ENCODE peak calls at places on chromosomes 5 and 9, in six cellular contexts. X, W, K, I, R and P are unnamed samples.

GRCh38 chr9:96121162-96121561 is 180.8 kb downstream of the HSD17B3 start:
- DNase-seq in I (no peak), R (no peak), K (no peak), W (no peak), X (no peak), P (no peak)

GRCh38 chr5:140633081-140633471 is at the start of gene CD14:
- DNase-seq in R (no peak), X (peak; percentile 50), I (peak; percentile 71), W (peak; percentile 81), K (peak; percentile 86), P (peak; percentile 66)

GRCh38 chr5:157308826-157309465 is 43.0 kb downstream of the CYFIP2 start:
- DNase-seq in X (no peak), K (no peak), R (no peak), I (no peak), W (no peak), P (no peak)

GRCh38 chr9:99069532-99069931 is 35.4 kb upstream of the TGFBR1 start:
- DNase-seq in R (no peak), W (no peak), X (no peak), I (no peak), K (no peak), P (no peak)

GRCh38 chr9:89527084-89527483 is 29.2 kb upstream of the SEMA4D start:
- DNase-seq in K (no peak), I (peak; percentile 40), R (no peak), W (peak; percentile 72), X (peak; percentile 39), P (peak; percentile 24)

GRCh38 chr5:77635617-77636422 is 2.7 kb downstream of the OTP start:
- DNase-seq in X (no peak), W (no peak), I (no peak), R (peak; percentile 86), K (no peak), P (no peak)

GRCh38 chr5:62306494-62307363 is 723 bp downstream of the KIF2A start:
- DNase-seq in R (peak; percentile 63), W (peak; percentile 76), K (peak; percentile 33), I (peak; percentile 49), X (peak; percentile 49), P (peak; percentile 42)

GRCh38 chr5:181173027-181173419 is 25.6 kb downstream of the OR2V2 start:
- DNase-seq in R (no peak), K (no peak), I (no peak), X (no peak), W (no peak), P (no peak)

GRCh38 chr5:32027717-32028321 is 146.3 kb downstream of the GOLPH3 start:
- DNase-seq in W (peak; percentile 88), X (no peak), R (peak; percentile 81), K (peak; percentile 47), I (peak; percentile 35), P (peak; percentile 39)

GRCh38 chr5:170704417-170705195 is 78.9 kb upstream of the GABRP start:
- DNase-seq in X (no peak), I (no peak), W (no peak), R (no peak), K (no peak), P (no peak)

GRCh38 chr9:122364783-122365150 is 6.1 kb upstream of the PTGS1 start:
- DNase-seq in W (no peak), I (no peak), R (no peak), K (no peak), X (no peak), P (no peak)

GRCh38 chr5:1007681-1008450 is 736 bp upstream of the NKD2 start:
- DNase-seq in K (no peak), X (peak; percentile 15), W (peak; percentile 64), R (no peak), I (peak; percentile 8), P (no peak)

GRCh38 chr5:96384353-96384752 is 48.7 kb downstream of the PCSK1 start:
- DNase-seq in X (peak; percentile 37), I (no peak), W (no peak), R (no peak), K (peak; percentile 35), P (peak; percentile 69)

GRCh38 chr5:14039576-14039975 is 95.1 kb upstream of the DNAH5 start:
- DNase-seq in X (no peak), I (no peak), K (peak; percentile 31), W (no peak), R (no peak), P (peak; percentile 24)

GRCh38 chr5:168802337-168802736 is 223.2 kb upstream of the PANK3 start:
- DNase-seq in K (no peak), W (no peak), I (no peak), R (no peak), X (no peak), P (no peak)

GRCh38 chr5:136701191-136701590 is 335.8 kb upstream of the TRPC7 start:
- DNase-seq in R (no peak), W (no peak), K (no peak), X (no peak), I (no peak), P (no peak)

DNA sequence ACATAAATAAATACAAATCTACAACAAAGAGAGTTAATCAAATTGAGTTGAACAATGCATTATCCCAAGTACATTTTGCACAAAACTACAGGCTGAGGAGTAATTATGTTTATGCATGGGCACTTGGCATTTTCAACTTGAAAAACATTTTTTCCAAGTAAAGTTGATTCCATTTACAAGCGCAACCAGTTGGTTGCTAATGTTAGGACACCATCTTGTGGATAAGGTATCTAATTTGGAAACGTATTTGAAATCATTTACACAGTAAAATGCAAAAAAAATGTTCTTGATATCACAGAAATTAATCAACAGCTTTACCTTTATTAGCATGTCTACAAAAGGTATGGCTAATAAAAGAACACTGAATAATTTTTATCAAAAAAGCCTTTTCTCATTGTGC is 18.8 kb downstream of the FTMT start:
- DNase-seq in I (no peak), W (no peak), R (peak; percentile 29), X (no peak), K (no peak), P (no peak)
- TF ChIP-seq CTCF in I (no peak), W (no peak), R (peak; percentile 62), X (peak; percentile 15), K (peak; percentile 50), P (no peak)

GRCh38 chr9:78239506-78239905 is 3.6 kb downstream of the CEP78 start:
- DNase-seq in W (no peak), X (no peak), I (peak; percentile 65), R (peak; percentile 40), K (peak; percentile 25), P (no peak)
- TF ChIP-seq CTCF in W (no peak), X (no peak), I (peak; percentile 38), R (peak; percentile 42), K (peak; percentile 11), P (no peak)

GRCh38 chr5:82165740-82166530 is 112.2 kb downstream of the RPS23 start:
- DNase-seq in I (peak; percentile 61), W (peak; percentile 93), R (peak; percentile 80), K (peak; percentile 71), X (peak; percentile 38), P (peak; percentile 61)

GRCh38 chr5:82164109-82164956 is 113.8 kb downstream of the RPS23 start:
- DNase-seq in X (no peak), W (no peak), I (no peak), K (peak; percentile 17), R (no peak), P (peak; percentile 20)

GRCh38 chr5:82163459-82164108 is 114.6 kb downstream of the RPS23 start:
- DNase-seq in W (no peak), I (no peak), R (no peak), X (no peak), K (no peak), P (no peak)

GRCh38 chr5:82167372-82167771 is 110.8 kb downstream of the RPS23 start:
- DNase-seq in I (no peak), K (no peak), R (no peak), W (no peak), X (no peak), P (no peak)

DNA sequence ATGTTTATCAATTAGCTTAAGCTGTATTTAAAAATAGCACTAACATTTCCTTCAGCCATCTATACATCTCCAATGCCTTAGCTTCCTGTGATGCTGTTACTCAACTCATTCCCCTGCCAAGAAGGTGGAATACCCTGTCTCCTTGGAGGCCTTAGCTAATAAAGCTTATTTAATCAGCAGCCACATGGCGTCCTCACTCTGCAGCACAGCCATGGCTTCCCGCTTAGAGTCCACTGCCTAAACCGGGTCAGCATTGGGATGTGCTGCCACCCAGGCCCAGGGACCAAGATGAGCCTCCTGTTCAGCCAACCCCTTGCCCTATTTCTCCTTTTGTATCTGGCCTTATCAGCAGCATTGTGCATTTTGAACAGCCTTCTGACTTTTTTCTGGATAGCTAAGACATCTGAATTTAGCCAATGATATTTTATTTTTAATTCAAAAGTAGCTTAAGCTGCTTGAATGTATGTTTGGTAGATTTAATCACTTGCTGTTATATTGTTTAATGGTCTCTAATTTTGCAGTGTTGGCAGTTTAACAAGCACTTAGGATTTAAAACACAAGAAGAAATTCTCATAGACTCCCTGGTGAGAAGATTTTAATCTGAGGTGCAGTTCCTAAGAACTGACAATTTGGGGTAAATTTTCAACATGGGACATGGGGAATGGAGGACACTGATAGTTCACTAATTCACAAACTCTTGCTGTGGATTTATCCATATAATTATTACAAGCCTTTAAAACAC is 113.0 kb downstream of the RPS23 start:
- DNase-seq in X (no peak), I (no peak), K (peak; percentile 22), W (no peak), R (peak; percentile 49), P (peak; percentile 24)
- TF ChIP-seq CTCF in X (no peak), I (no peak), K (no peak), W (no peak), R (no peak), P (no peak)

GRCh38 chr5:141874262-141874964 is 3.8 kb downstream of the PCDH1 start:
- DNase-seq in I (peak; percentile 87), K (no peak), X (no peak), R (peak; percentile 36), W (no peak), P (no peak)

GRCh38 chr5:141876628-141877477 is 1.4 kb downstream of the PCDH1 start:
- DNase-seq in K (no peak), W (no peak), R (peak; percentile 46), X (no peak), I (peak; percentile 44), P (peak; percentile 55)

GRCh38 chr5:141877478-141878185 is 578 bp downstream of the PCDH1 start:
- DNase-seq in K (no peak), R (peak; percentile 18), W (no peak), X (no peak), I (peak; percentile 48), P (peak; percentile 54)

GRCh38 chr5:141875022-141875740 is 3.0 kb downstream of the PCDH1 start:
- DNase-seq in R (peak; percentile 49), I (no peak), K (no peak), X (no peak), W (no peak), P (no peak)

GRCh38 chr5:141875795-141876627 is 2.2 kb downstream of the PCDH1 start:
- DNase-seq in K (no peak), I (peak; percentile 86), R (peak; percentile 88), W (no peak), X (peak; percentile 39), P (peak; percentile 75)
- TF ChIP-seq CTCF in K (no peak), I (no peak), R (no peak), W (no peak), X (no peak), P (no peak)

GRCh38 chr9:134531251-134531970 is 110.2 kb upstream of the COL5A1 start:
- DNase-seq in R (no peak), I (no peak), K (no peak), X (no peak), W (no peak), P (no peak)
- TF ChIP-seq CTCF in R (no peak), I (no peak), K (no peak), X (no peak), W (no peak), P (no peak)